ENCODE peak calls at places on chromosomes 2 and 18, in seven cellular contexts. Y is HCT116, O is neural progenitor cell, A is OCI-LY7, S is PC-3, T is SK-N-SH, M is GM23338. I is an unnamed sample.

GRCh38 chr2:26043109-26043508 is 9.2 kb downstream of the RAB10 start:
- DNase-seq in Y (no peak), O (no peak), A (no peak), S (no peak), T (no peak), M (no peak), I (no peak)

GRCh38 chr18:27213123-27213717 is 28.1 kb upstream of the CHST9 start:
- DNase-seq in Y (no peak), O (no peak), A (no peak), S (no peak), T (no peak), M (peak; percentile 34), I (no peak)

GRCh38 chr2:67462741-67463496 is 65.8 kb downstream of the ETAA1 start:
- DNase-seq in Y (no peak), O (no peak), A (no peak), S (peak; percentile 54), T (no peak), M (no peak), I (no peak)

GRCh38 chr2:49255325-49256023 is 101.2 kb upstream of the FSHR start:
- DNase-seq in Y (no peak), O (no peak), A (no peak), S (peak; percentile 6), T (peak; percentile 33), M (no peak), I (peak; percentile 10)

GRCh38 chr2:12151716-12152115 is 405.3 kb downstream of the LPIN1 start:
- DNase-seq in Y (no peak), O (no peak), A (no peak), S (no peak), T (no peak), M (peak; percentile 39), I (no peak)

GRCh38 chr2:239399404-239399999 is 1.3 kb downstream of the HDAC4 start:
- DNase-seq in Y (no peak), O (peak; percentile 54), A (no peak), S (peak; percentile 21), T (peak; percentile 54), M (no peak), I (peak; percentile 71)

GRCh38 chr2:128664499-128664971 is 345.9 kb upstream of the HS6ST1 start:
- DNase-seq in Y (no peak), O (peak; percentile 30), A (peak; percentile 4), S (no peak), T (no peak), M (peak; percentile 53), I (no peak)

GRCh38 chr2:231936491-231936890 is 10.3 kb upstream of the NPPC start:
- DNase-seq in Y (no peak), O (no peak), A (no peak), S (no peak), T (no peak), M (no peak), I (no peak)

GRCh38 chr2:222108957-222109595 is 189.7 kb downstream of the PAX3 start:
- DNase-seq in Y (no peak), O (no peak), A (no peak), S (no peak), T (no peak), M (no peak), I (no peak)

GRCh38 chr2:185984670-185985069 is 246.1 kb downstream of the FSIP2 start:
- DNase-seq in Y (no peak), O (no peak), A (no peak), S (no peak), T (no peak), M (no peak), I (no peak)

GRCh38 chr2:2828774-2829368 is 497.8 kb upstream of the MYT1L start:
- DNase-seq in Y (no peak), O (no peak), A (no peak), S (no peak), T (no peak), M (no peak), I (no peak)

GRCh38 chr2:47905454-47906260 is 641 bp downstream of the FBXO11 start:
- DNase-seq in Y (no peak), O (peak; percentile 88), A (peak; percentile 70), S (peak; percentile 26), T (peak; percentile 84), M (no peak), I (peak; percentile 84)

GRCh38 chr2:59301466-59302402 is 1060.6 kb upstream of the FANCL start:
- DNase-seq in Y (peak; percentile 15), O (peak; percentile 75), A (peak; percentile 60), S (peak; percentile 79), T (peak; percentile 27), M (peak; percentile 92), I (peak; percentile 87)

DNA sequence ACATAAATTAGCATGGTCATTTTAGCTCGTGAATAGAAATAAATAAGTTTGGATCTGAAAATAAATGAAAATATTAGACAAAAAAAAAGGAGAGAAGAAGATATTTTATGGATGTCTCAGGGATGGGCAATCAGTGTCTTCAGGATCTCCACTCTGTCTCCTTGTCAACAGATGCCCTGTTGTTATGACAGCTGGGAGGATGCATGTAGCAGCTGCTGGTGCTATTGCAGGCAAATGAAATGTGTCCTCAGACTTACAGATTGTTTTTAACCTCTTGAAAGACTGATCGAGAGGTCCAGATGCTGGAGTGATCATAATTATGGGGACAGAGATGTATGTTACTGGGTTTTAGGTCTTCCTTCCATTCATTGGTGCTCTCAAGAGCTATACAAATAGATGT is 24.7 kb upstream of the ARL4C start:
- DNase-seq in Y (no peak), O (no peak), A (no peak), S (no peak), T (no peak), M (no peak), I (no peak)
- TF ChIP-seq CTCF in Y (no peak), O (no peak), A (no peak), S (no peak), T (no peak), M (no peak), I (no peak)

DNA sequence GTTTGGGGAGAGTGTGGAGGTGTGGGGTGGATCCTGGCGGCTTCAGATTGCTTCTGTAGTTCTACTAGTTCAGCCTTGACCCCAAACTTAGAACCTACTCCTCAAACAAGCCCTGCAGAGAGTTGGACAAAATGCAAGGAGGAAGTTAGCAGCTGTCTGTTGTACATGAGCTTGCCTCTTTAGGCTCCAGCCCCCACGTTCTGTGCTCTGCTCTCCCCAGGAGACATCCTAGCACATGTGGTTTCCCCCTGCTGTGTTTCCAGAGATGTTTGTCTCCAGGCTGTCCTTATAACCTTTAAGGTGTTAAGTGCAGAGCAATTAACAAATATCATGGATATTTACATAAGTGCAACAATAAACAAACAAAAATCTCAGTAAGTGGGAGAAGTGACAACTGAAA is 111.1 kb downstream of the ACOXL start:
- DNase-seq in Y (no peak), O (no peak), A (no peak), S (no peak), T (no peak), M (no peak), I (no peak)
- TF ChIP-seq EZH2phosphoT487 in Y (no peak), O (no peak), A (no peak), S (no peak), T (no peak), M (no peak), I (no peak)

DNA sequence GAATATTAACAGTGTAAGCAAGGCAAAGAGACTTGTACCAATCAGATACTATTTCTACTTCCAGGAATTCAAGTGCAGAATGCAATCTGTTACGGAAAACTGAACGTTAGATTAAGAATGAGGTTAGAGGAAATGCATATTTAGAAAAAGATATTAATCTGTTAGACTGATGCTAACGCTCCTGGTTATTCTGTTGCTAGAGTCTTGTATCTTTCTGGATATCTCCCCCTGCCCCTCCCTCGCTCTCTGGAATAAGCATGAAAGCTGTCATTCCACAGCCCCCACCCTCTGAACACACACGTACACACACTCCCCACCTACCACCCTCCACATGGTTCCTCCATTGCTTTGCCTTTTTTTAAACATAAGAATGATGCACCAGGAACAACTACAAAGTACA is 24.1 kb downstream of the FIGN start:
- DNase-seq in Y (no peak), O (no peak), A (no peak), S (no peak), T (no peak), M (no peak), I (no peak)
- H3K4me1 ChIP-seq in Y (no peaks in the 10 kb centered on the region), O (peaks cover 69% of the 10 kb centered on the region), A (no peaks in the 10 kb centered on the region), S (no peaks in the 10 kb centered on the region), T (peaks cover 26% of the 10 kb centered on the region), M (peaks cover 52% of the 10 kb centered on the region), I (peaks cover 11% of the 10 kb centered on the region)

DNA sequence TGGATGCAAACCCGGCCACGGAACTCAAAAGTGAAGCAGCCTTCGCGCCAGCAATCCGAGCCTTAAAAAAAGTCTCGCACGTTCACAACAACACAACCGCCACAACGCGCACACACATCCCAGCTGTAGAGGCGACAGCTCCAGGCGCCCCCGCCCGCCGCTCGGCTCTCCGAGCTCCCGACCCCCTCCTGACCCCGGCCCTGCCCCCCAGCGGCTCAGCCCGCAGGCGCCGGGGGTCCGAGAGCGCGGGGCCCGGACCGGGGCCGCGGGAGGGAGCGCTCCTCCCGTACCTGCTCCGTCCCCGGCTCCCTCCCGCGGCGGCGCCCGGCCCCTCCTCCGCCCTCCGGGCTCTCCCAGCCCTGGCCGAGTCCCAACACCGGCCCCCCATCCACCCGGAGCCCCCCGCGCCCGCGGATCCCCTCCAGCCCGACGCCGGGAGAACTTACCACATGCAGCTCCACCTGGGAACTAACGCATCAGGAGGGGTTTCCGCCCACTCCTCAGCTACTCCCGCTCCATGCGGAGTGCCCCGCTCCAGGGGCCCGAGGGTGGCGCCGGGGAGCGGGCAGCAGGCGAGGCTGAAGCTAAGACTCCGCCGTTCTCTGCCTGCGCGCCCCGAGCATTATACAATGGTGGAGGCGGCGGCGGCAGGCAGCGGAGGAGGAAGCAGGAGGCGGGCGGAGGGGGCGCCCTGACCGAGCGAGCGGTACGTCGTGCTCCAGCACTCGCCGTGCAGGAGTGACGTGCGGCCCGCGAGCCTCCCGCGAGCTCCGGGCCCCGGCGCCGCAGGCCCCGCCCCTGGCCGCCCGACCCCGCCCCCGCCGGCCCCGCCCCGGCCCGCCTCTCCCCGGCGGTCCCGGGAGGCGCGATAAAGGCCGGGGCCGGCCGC is at the start of gene SERTAD2:
- DNase-seq in Y (no peak), O (peak; percentile 97), A (peak; percentile 95), S (peak; percentile 81), T (peak; percentile 98), M (peak; percentile 81), I (peak; percentile 94)
- TF ChIP-seq CTCF in Y (no peak), O (no peak), A (peak; percentile 49), S (no peak), T (peak; percentile 28), M (no peak), I (peak; percentile 17)

DNA sequence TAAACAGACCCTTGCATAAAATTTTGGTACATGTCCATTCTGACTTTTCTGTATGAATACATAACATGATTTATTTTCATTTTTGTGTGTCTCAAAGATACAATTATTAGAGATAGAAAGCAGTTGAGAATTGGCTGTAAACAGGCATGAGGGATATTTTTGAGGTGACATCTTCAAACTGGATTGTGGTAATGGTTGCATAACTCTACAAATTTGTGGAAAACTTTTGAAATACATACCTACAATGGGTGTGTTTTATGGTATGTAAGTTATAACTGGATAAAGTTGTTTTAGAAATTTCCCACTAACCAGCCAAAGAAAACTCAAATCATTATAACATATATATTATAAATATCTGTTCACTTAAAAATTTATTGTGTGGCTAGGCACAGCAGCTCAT is 39.6 kb downstream of the GREB1L start:
- DNase-seq in Y (no peak), O (no peak), A (no peak), S (no peak), T (no peak), M (no peak), I (no peak)
- TF ChIP-seq EZH2phosphoT487 in Y (no peak), O (no peak), A (no peak), S (no peak), T (no peak), M (no peak), I (no peak)